ENCODE peak calls at places on chromosomes 16 and 17, in seven cellular contexts. N, H, A, W, G, T and B are unnamed samples.

GRCh38 chr17:5122586-5123342 is 6.9 kb downstream of the USP6 start:
- DNase-seq in N (peak; percentile 34), W (peak; percentile 67), G (no peak), H (peak; percentile 68), T (no peak), A (peak; percentile 44), B (peak; percentile 21)

GRCh38 chr17:61561354-61561753 is 29.7 kb downstream of the NACA2 start:
- DNase-seq in W (no peak), G (no peak), T (no peak), H (no peak), A (no peak), N (no peak), B (no peak)

GRCh38 chr17:62615503-62615902 is 12.0 kb upstream of the MRC2 start:
- DNase-seq in W (no peak), A (no peak), N (no peak), T (no peak), G (no peak), H (no peak), B (no peak)

GRCh38 chr17:81470944-81471803 is 41.4 kb downstream of the ACTG1 start:
- DNase-seq in T (no peak), H (no peak), G (no peak), W (no peak), N (no peak), A (peak; percentile 30), B (no peak)

GRCh38 chr16:17302213-17302612 is 168.5 kb downstream of the XYLT1 start:
- DNase-seq in G (no peak), H (no peak), T (no peak), W (no peak), N (no peak), A (no peak), B (no peak)

GRCh38 chr17:40458001-40458791 is 14.9 kb downstream of the IGFBP4 start:
- DNase-seq in N (peak; percentile 72), T (peak; percentile 67), A (peak; percentile 88), W (peak; percentile 74), H (peak; percentile 82), G (no peak), B (no peak)

GRCh38 chr17:55301521-55302406 is 37.0 kb downstream of the HLF start:
- DNase-seq in H (no peak), W (peak; percentile 56), G (no peak), A (peak; percentile 34), N (peak; percentile 57), T (no peak), B (peak; percentile 51)

GRCh38 chr16:84648595-84649510 is 542 bp downstream of the KLHL36 start:
- DNase-seq in A (peak; percentile 44), H (peak; percentile 81), N (peak; percentile 56), T (no peak), W (peak; percentile 80), G (peak; percentile 24), B (peak; percentile 61)

GRCh38 chr17:7407033-7407432 is 612 bp upstream of the NLGN2 start:
- DNase-seq in T (no peak), G (no peak), W (no peak), N (no peak), A (no peak), H (no peak), B (no peak)

GRCh38 chr16:89257757-89258465 is 40.4 kb downstream of the ZNF778 start:
- DNase-seq in A (no peak), T (no peak), H (no peak), N (no peak), G (no peak), W (no peak), B (no peak)

GRCh38 chr16:75238853-75239371 is 12.5 kb downstream of the BCAR1 start:
- DNase-seq in T (no peak), A (peak; percentile 56), G (no peak), H (no peak), W (no peak), N (no peak), B (no peak)

GRCh38 chr17:19457830-19458271 is 46.8 kb downstream of the RNF112 start:
- DNase-seq in H (no peak), G (no peak), W (no peak), A (no peak), T (no peak), N (no peak), B (no peak)

GRCh38 chr17:78705071-78705470 is 77.0 kb downstream of the CYTH1 start:
- DNase-seq in H (no peak), A (no peak), N (no peak), W (no peak), G (no peak), T (no peak), B (no peak)

GRCh38 chr16:27568077-27568476 is 18.1 kb downstream of the KATNIP start:
- DNase-seq in A (no peak), N (no peak), T (no peak), G (no peak), W (no peak), H (no peak), B (no peak)

GRCh38 chr16:19589771-19590302 is 34.3 kb downstream of the VPS35L start:
- DNase-seq in A (peak; percentile 91), T (peak; percentile 71), N (no peak), G (no peak), W (no peak), H (no peak), B (no peak)

GRCh38 chr16:5490499-5490898 is 392.9 kb upstream of the EEF2KMT start:
- DNase-seq in H (no peak), T (no peak), A (no peak), W (peak; percentile 75), N (peak; percentile 72), G (no peak), B (peak; percentile 79)

GRCh38 chr16:58127634-58128033 is 1.5 kb downstream of the CFAP20 start:
- DNase-seq in W (no peak), H (no peak), N (no peak), G (no peak), A (peak; percentile 29), T (no peak), B (no peak)

GRCh38 chr17:49993423-49994037 is 1.5 kb downstream of the DLX3 start:
- DNase-seq in G (no peak), T (no peak), W (peak; percentile 64), H (no peak), N (peak; percentile 66), A (peak; percentile 60), B (no peak)

GRCh38 chr17:82384730-82385429 is 13.3 kb downstream of the UTS2R start:
- DNase-seq in H (no peak), W (no peak), G (peak; percentile 2), T (no peak), N (no peak), A (peak; percentile 61), B (peak; percentile 73)

GRCh38 chr16:61862221-61862620 is 174.0 kb downstream of the CDH8 start:
- DNase-seq in A (no peak), W (no peak), N (no peak), G (no peak), H (no peak), T (no peak), B (no peak)

GRCh38 chr16:51427081-51427480 is 276.0 kb upstream of the SALL1 start:
- DNase-seq in G (no peak), W (no peak), A (no peak), T (no peak), H (no peak), N (no peak), B (no peak)

GRCh38 chr17:28460901-28461300 is 12.5 kb upstream of the SLC13A2 start:
- DNase-seq in W (no peak), A (no peak), H (no peak), N (no peak), T (no peak), G (no peak), B (no peak)

GRCh38 chr17:81043725-81044427 is 8.9 kb downstream of the BAIAP2 start:
- DNase-seq in N (no peak), W (peak; percentile 80), G (no peak), H (no peak), A (no peak), T (no peak), B (no peak)

GRCh38 chr16:86363836-86364618 is 146.3 kb upstream of the FOXF1 start:
- DNase-seq in H (peak; percentile 95), W (peak; percentile 47), T (no peak), A (no peak), N (peak; percentile 92), G (no peak), B (no peak)

GRCh38 chr16:86363057-86363490 is 147.3 kb upstream of the FOXF1 start:
- DNase-seq in G (no peak), H (peak; percentile 88), A (peak; percentile 94), W (peak; percentile 75), N (peak; percentile 64), T (peak; percentile 90), B (no peak)

GRCh38 chr16:86365513-86366040 is 144.8 kb upstream of the FOXF1 start:
- DNase-seq in W (no peak), A (no peak), G (no peak), H (peak; percentile 68), N (no peak), T (no peak), B (no peak)

GRCh38 chr16:86364653-86365380 is 145.5 kb upstream of the FOXF1 start:
- DNase-seq in T (no peak), N (no peak), A (no peak), G (no peak), H (peak; percentile 80), W (no peak), B (no peak)

GRCh38 chr16:86362155-86362849 is 148.0 kb upstream of the FOXF1 start:
- DNase-seq in T (no peak), A (no peak), N (no peak), G (no peak), W (no peak), H (no peak), B (no peak)
- H3K27me3 ChIP-seq in T (no peaks in the 10 kb centered on the region), A (peaks cover 34% of the 10 kb centered on the region), N (no peaks in the 10 kb centered on the region), G (no peaks in the 10 kb centered on the region), W (no peaks in the 10 kb centered on the region), H (no peaks in the 10 kb centered on the region), B (no peaks in the 10 kb centered on the region)

GRCh38 chr16:59849716-59850115 is 1115.6 kb upstream of the GOT2 start:
- DNase-seq in W (no peak), G (no peak), H (no peak), T (no peak), N (no peak), A (no peak), B (no peak)
- H3K9me3 ChIP-seq in W (no peaks in the 10 kb centered on the region), G (no peaks in the 10 kb centered on the region), H (peaks cover 3% of the 10 kb centered on the region), T (no peaks in the 10 kb centered on the region), N (no peaks in the 10 kb centered on the region), A (no peaks in the 10 kb centered on the region), B (no peaks in the 10 kb centered on the region)

GRCh38 chr17:36690190-36690589 is 88.8 kb downstream of the MRM1 start:
- DNase-seq in W (no peak), H (no peak), G (no peak), T (no peak), N (no peak), A (no peak), B (no peak)
- H3K27me3 ChIP-seq in W (peaks cover 21% of the 10 kb centered on the region), H (no peaks in the 10 kb centered on the region), G (peaks cover 5% of the 10 kb centered on the region), T (peaks cover 9% of the 10 kb centered on the region), N (no peaks in the 10 kb centered on the region), A (peaks cover 31% of the 10 kb centered on the region), B (no peaks in the 10 kb centered on the region)

DNA sequence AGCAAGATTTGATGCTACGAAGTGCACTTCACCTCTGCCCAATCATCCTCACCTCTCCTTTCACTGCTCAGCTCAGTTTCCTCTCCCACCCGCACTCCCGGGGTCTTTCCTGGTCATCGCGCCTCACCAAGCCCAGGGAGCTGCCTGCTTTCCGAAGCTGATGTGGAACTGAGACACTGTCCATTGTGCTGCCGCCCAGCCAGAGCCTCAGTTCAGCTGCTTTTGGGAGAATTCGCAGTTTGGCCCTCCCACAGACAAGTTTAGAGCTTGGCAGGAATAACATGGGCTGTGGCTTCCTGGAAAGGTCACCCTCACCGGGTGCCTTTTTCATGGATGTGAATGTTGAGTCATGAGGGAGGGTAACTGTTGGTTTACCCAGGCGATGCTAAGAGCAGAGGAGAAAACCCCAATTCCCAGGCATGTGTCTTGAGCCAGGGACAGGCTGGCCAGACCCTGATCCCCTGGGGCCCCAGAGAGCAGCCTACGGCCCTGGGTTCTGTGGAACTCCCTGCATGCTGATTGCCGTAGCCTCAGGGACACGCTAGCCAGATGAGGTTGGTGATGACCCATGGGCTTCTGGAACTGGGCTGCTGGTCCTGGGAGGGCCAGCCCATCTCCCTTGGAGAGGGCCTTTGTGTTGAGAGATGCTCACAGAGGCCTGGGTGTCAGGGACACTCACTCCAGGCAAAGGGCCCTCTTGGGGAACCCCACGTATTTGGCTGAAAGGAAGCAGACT is 1687.5 kb downstream of the TP53TG3F start:
- DNase-seq in T (no peak), G (no peak), N (no peak), A (no peak), H (no peak), W (no peak), B (no peak)
- H3K9me3 ChIP-seq in T (peaks cover 98% of the 10 kb centered on the region), G (peaks cover 30% of the 10 kb centered on the region), N (no peaks in the 10 kb centered on the region), A (no peaks in the 10 kb centered on the region), H (no peaks in the 10 kb centered on the region), W (no peaks in the 10 kb centered on the region), B (no peaks in the 10 kb centered on the region)